ENCODE peak calls at places on chromosomes 3 and 15, in five cellular contexts. J is IMR-90; X is naive thymus-derived CD4-positive, alpha-beta T cell; V is stomach; K is adrenal gland. Y is an unnamed sample.

GRCh38 chr3:27508421-27508820 is 24.2 kb upstream of the SLC4A7 start:
- DNase-seq in J (no peak), X (no peak), V (no peak), K (no peak), Y (no peak)

GRCh38 chr3:177476921-177477435 is 279.7 kb upstream of the TBL1XR1 start:
- DNase-seq in J (no peak), X (no peak), V (no peak), K (no peak), Y (no peak)

GRCh38 chr15:41281236-41281635 is 50.2 kb downstream of the CHP1 start:
- DNase-seq in J (peak; percentile 92), X (no peak), V (no peak), K (peak; percentile 26), Y (peak; percentile 69)

GRCh38 chr3:25338158-25338725 is 89.8 kb upstream of the RARB start:
- DNase-seq in J (no peak), X (no peak), V (no peak), K (no peak), Y (no peak)

GRCh38 chr3:62323241-62323640 is 50.1 kb downstream of the FEZF2 start:
- DNase-seq in J (no peak), X (no peak), V (no peak), K (no peak), Y (no peak)

GRCh38 chr3:124558898-124559649 is 171.2 kb upstream of the UMPS start:
- DNase-seq in J (peak; percentile 96), X (no peak), V (peak; percentile 84), K (peak; percentile 91), Y (peak; percentile 86)

GRCh38 chr15:68725736-68726135 is 95.0 kb downstream of the ANP32A start:
- DNase-seq in J (peak; percentile 53), X (no peak), V (peak; percentile 32), K (peak; percentile 30), Y (no peak)

GRCh38 chr3:44802006-44802405 is 40.4 kb downstream of the KIF15 start:
- DNase-seq in J (no peak), X (no peak), V (no peak), K (no peak), Y (no peak)

GRCh38 chr3:49718419-49719213 is 868 bp downstream of the AMIGO3 start:
- DNase-seq in J (no peak), X (no peak), V (no peak), K (no peak), Y (no peak)

GRCh38 chr3:112010631-112011030 is 11.9 kb downstream of the TAGLN3 start:
- DNase-seq in J (peak; percentile 38), X (no peak), V (no peak), K (no peak), Y (no peak)

GRCh38 chr3:87848003-87848402 is 210.8 kb downstream of the CGGBP1 start:
- DNase-seq in J (no peak), X (no peak), V (no peak), K (no peak), Y (no peak)

GRCh38 chr3:46359748-46360509 is 6.0 kb downstream of the CCR2 start:
- DNase-seq in J (peak; percentile 21), X (no peak), V (no peak), K (no peak), Y (no peak)

GRCh38 chr3:189049458-189050231 is 122.1 kb upstream of the TPRG1 start:
- DNase-seq in J (no peak), X (no peak), V (no peak), K (no peak), Y (no peak)

GRCh38 chr3:8937064-8938020 is 25.9 kb downstream of the RAD18 start:
- DNase-seq in J (peak; percentile 89), X (no peak), V (no peak), K (no peak), Y (peak; percentile 52)

GRCh38 chr3:120432105-120432860 is 18.5 kb downstream of the FSTL1 start:
- DNase-seq in J (peak; percentile 89), X (no peak), V (no peak), K (no peak), Y (peak; percentile 77)

GRCh38 chr15:62474771-62475124 is 309.7 kb upstream of the C2CD4B start:
- DNase-seq in J (peak; percentile 34), X (no peak), V (no peak), K (no peak), Y (no peak)

GRCh38 chr15:99343836-99344551 is 92.7 kb downstream of the LRRC28 start:
- DNase-seq in J (no peak), X (peak; percentile 61), V (no peak), K (no peak), Y (no peak)

GRCh38 chr3:43606274-43606673 is 15.5 kb downstream of the ANO10 start:
- DNase-seq in J (no peak), X (no peak), V (no peak), K (no peak), Y (no peak)

GRCh38 chr15:91302588-91303439 is 202.8 kb downstream of the SV2B start:
- DNase-seq in J (peak; percentile 63), X (peak; percentile 51), V (no peak), K (peak; percentile 34), Y (peak; percentile 30)

GRCh38 chr3:115071611-115072010 is 75.5 kb downstream of the ZBTB20 start:
- DNase-seq in J (peak; percentile 60), X (no peak), V (no peak), K (no peak), Y (peak; percentile 2)

GRCh38 chr3:32500880-32501784 is 1.5 kb downstream of the CMTM6 start:
- DNase-seq in J (no peak), X (no peak), V (no peak), K (no peak), Y (no peak)

GRCh38 chr3:111649180-111649579 is 54.0 kb upstream of the ZBED2 start:
- DNase-seq in J (peak; percentile 73), X (no peak), V (no peak), K (no peak), Y (no peak)

GRCh38 chr3:9957214-9957613 is 5.0 kb upstream of the PRRT3 start:
- DNase-seq in J (peak; percentile 33), X (no peak), V (no peak), K (no peak), Y (no peak)

GRCh38 chr3:48715179-48715800 is 1.7 kb downstream of the IP6K2 start:
- DNase-seq in J (peak; percentile 69), X (no peak), V (no peak), K (peak; percentile 65), Y (no peak)

GRCh38 chr3:15491143-15491542 is 30.4 kb downstream of the COLQ start:
- DNase-seq in J (no peak), X (no peak), V (no peak), K (no peak), Y (no peak)

GRCh38 chr3:152797751-152798432 is 37.0 kb upstream of the P2RY1 start:
- DNase-seq in J (no peak), X (no peak), V (no peak), K (no peak), Y (no peak)

GRCh38 chr15:86157929-86158328 is 78.3 kb downstream of the AGBL1 start:
- DNase-seq in J (no peak), X (no peak), V (no peak), K (no peak), Y (no peak)

GRCh38 chr3:160368804-160369203 is 30.2 kb downstream of the IFT80 start:
- DNase-seq in J (no peak), X (peak; percentile 23), V (no peak), K (no peak), Y (no peak)

GRCh38 chr3:76669305-76669704 is 370.6 kb upstream of the ROBO2 start:
- DNase-seq in J (no peak), X (no peak), V (no peak), K (no peak), Y (no peak)

GRCh38 chr3:43537206-43537605 is 84.6 kb downstream of the ANO10 start:
- DNase-seq in J (no peak), X (no peak), V (no peak), K (no peak), Y (no peak)

GRCh38 chr15:85587707-85588441 is 206.9 kb downstream of the KLHL25 start:
- DNase-seq in J (peak; percentile 82), X (no peak), V (no peak), K (no peak), Y (no peak)

GRCh38 chr3:33855884-33856546 is 57.6 kb downstream of the PDCD6IP start:
- DNase-seq in J (no peak), X (no peak), V (no peak), K (no peak), Y (no peak)

GRCh38 chr15:58472821-58473581 is 41.2 kb downstream of the LIPC start:
- DNase-seq in J (peak; percentile 53), X (peak; percentile 72), V (no peak), K (no peak), Y (no peak)

GRCh38 chr15:58473720-58474119 is 41.9 kb downstream of the LIPC start:
- DNase-seq in J (peak; percentile 89), X (no peak), V (no peak), K (no peak), Y (peak; percentile 51)

GRCh38 chr15:58476525-58477162 is 44.9 kb downstream of the LIPC start:
- DNase-seq in J (no peak), X (no peak), V (no peak), K (no peak), Y (no peak)

GRCh38 chr15:58475573-58476524 is 44.1 kb downstream of the LIPC start:
- DNase-seq in J (peak; percentile 36), X (no peak), V (no peak), K (no peak), Y (no peak)

GRCh38 chr15:58474741-58475323 is 43.0 kb downstream of the LIPC start:
- DNase-seq in J (no peak), X (no peak), V (no peak), K (no peak), Y (no peak)
- H3K4me3 ChIP-seq in J (no peak overlapping the region), X (no peak overlapping the region), V (no peak overlapping the region), K (no peak overlapping the region), Y (no peak overlapping the region)

DNA sequence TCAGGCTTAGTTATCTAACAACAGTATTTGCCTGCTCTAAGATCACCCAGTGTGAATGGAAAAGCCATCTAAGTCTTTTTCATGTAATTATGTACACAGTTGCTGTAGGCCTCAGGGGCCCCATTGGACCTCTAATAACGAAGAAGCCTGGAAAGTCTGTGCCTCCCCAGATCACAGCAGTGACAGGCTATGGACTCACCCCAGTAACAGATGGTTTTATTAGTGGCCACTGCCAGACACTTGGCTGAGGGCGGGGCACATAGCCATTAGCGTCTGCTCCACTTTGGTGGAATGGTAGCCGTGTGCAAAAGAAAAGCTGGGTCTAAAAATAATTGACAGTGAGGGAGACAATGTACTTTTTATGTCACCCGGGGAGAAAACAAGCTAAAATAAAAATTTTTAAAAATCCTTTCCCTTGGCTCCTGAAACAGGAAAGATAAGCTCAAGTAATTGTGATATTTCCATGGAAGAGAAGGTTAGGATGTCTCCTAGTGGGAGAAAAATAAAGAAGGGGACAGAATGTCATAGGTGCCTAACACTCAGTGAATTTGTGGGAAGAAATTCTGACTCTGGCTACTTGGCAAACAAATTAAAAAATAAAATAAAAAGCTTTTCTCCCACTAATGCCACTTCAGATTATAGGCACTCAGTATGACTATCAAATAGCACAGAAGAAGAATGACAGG is 44.3 kb upstream of the ZNF385D start:
- DNase-seq in J (no peak), X (no peak), V (no peak), K (no peak), Y (no peak)
- H3K27ac ChIP-seq in J (no peak overlapping the region), X (no peak overlapping the region), V (no peak overlapping the region), K (no peak overlapping the region), Y (no peak overlapping the region)

GRCh38 chr3:169661567-169662214 is 1.8 kb downstream of the MECOM start:
- DNase-seq in J (peak; percentile 36), X (no peak), V (peak; percentile 60), K (no peak), Y (no peak)
- H3K27me3 ChIP-seq in J (peaks cover 32% of the 10 kb centered on the region), X (peaks cover 18% of the 10 kb centered on the region), V (peaks cover 95% of the 10 kb centered on the region), K (peaks cover 83% of the 10 kb centered on the region), Y (peaks cover 51% of the 10 kb centered on the region)

GRCh38 chr15:75801859-75802593 is 41.2 kb upstream of the UBE2Q2 start:
- DNase-seq in J (peak; percentile 54), X (peak; percentile 68), V (peak; percentile 84), K (peak; percentile 78), Y (peak; percentile 15)
- H3K4me3 ChIP-seq in J (peak overlapping the region; percentile 35), X (no peak overlapping the region), V (peak overlapping the region; percentile 17), K (no peak overlapping the region), Y (peak overlapping the region; percentile 48)

GRCh38 chr3:47476330-47476626 is 537 bp upstream of the SCAP start:
- DNase-seq in J (no peak), X (no peak), V (no peak), K (no peak), Y (no peak)
- H3K27ac ChIP-seq in J (peak overlapping the region; percentile 83), X (peak overlapping the region; percentile 90), V (peak overlapping the region; percentile 87), K (peak overlapping the region; percentile 90), Y (no peak overlapping the region)

Y was measured in AG04450.